ENCODE peak calls at places on chromosomes 2 and 18, in four cellular contexts. One of them, this sample, is unnamed.

GRCh38 chr2:234865040-234865439 is 86.8 kb upstream of the SH3BP4 start:
- DNase-seq in WERI-Rb-1: no peak
- DNase-seq in GM13977: no peak
- DNase-seq in H9: no peak
- DNase-seq in this sample: no peak

GRCh38 chr18:13239557-13239956 is 21.0 kb downstream of the LDLRAD4 start:
- DNase-seq in H9: no peak
- DNase-seq in GM13977: no peak
- DNase-seq in WERI-Rb-1: peak
- DNase-seq in this sample: peak

GRCh38 chr2:227163445-227163997 is 484 bp downstream of the COL4A4 start:
- DNase-seq in H9: peak
- DNase-seq in WERI-Rb-1: no peak
- DNase-seq in GM13977: peak
- DNase-seq in this sample: peak

GRCh38 chr2:15801439-15801838 is 138.9 kb upstream of the MYCN start:
- DNase-seq in GM13977: no peak
- DNase-seq in H9: no peak
- DNase-seq in WERI-Rb-1: no peak
- DNase-seq in this sample: no peak

GRCh38 chr2:18505703-18506341 is 54.6 kb downstream of the RDH14 start:
- DNase-seq in WERI-Rb-1: no peak
- DNase-seq in H9: no peak
- DNase-seq in GM13977: no peak
- DNase-seq in this sample: no peak

GRCh38 chr2:72325592-72326422 is 178.1 kb upstream of the CYP26B1 start:
- DNase-seq in GM13977: peak
- DNase-seq in WERI-Rb-1: peak
- DNase-seq in H9: peak
- DNase-seq in this sample: peak

GRCh38 chr2:5145801-5146200 is 546.4 kb upstream of the SOX11 start:
- DNase-seq in H9: no peak
- DNase-seq in GM13977: no peak
- DNase-seq in WERI-Rb-1: no peak
- DNase-seq in this sample: no peak

GRCh38 chr2:242085941-242086621 is 216.6 kb downstream of the RTP5 start:
- DNase-seq in WERI-Rb-1: no peak
- DNase-seq in GM13977: no peak
- DNase-seq in H9: no peak
- DNase-seq in this sample: peak

GRCh38 chr2:96694279-96694678 is 45.6 kb downstream of the LMAN2L start:
- DNase-seq in WERI-Rb-1: no peak
- DNase-seq in GM13977: no peak
- DNase-seq in H9: no peak
- DNase-seq in this sample: no peak

GRCh38 chr2:25349397-25349796 is 7.7 kb upstream of the DNMT3A start:
- DNase-seq in GM13977: no peak
- DNase-seq in H9: no peak
- DNase-seq in WERI-Rb-1: no peak
- DNase-seq in this sample: no peak

This sample was measured in NCI-H82.